ENCODE peak calls at places on chromosomes 5 and 9, in eight cellular contexts. B, Z, O, E, U, L, D and K are unnamed samples.

GRCh38 chr5:150538007-150538917 is 30.3 kb downstream of the NDST1 start:
- DNase-seq in E (no peak), Z (no peak), B (peak; percentile 76), U (no peak), L (no peak), D (peak; percentile 44), O (no peak), K (peak; percentile 70)

GRCh38 chr5:179120421-179120861 is 60.3 kb downstream of the ZNF354C start:
- DNase-seq in L (peak; percentile 52), E (no peak), D (no peak), O (no peak), Z (no peak), U (no peak), B (no peak), K (no peak)

GRCh38 chr5:151686673-151687378 is at the start of gene SPARC:
- DNase-seq in O (peak; percentile 53), U (peak; percentile 78), B (peak; percentile 97), L (peak; percentile 72), E (no peak), Z (no peak), D (peak; percentile 94), K (peak; percentile 80)

GRCh38 chr9:97751510-97751909 is 54.4 kb upstream of the XPA start:
- DNase-seq in O (no peak), E (no peak), Z (no peak), L (no peak), D (no peak), U (no peak), B (no peak), K (no peak)

GRCh38 chr5:52844885-52845284 is 57.2 kb downstream of the ITGA1 start:
- DNase-seq in D (peak; percentile 63), L (no peak), U (no peak), B (peak; percentile 57), O (no peak), E (no peak), Z (no peak), K (no peak)

GRCh38 chr5:94830520-94830919 is 212.1 kb downstream of the SLF1 start:
- DNase-seq in Z (no peak), B (no peak), D (no peak), U (peak; percentile 14), E (peak; percentile 8), O (no peak), L (no peak), K (peak; percentile 5)

GRCh38 chr9:81634915-81635516 is 54.3 kb downstream of the TLE1 start:
- DNase-seq in L (no peak), Z (no peak), E (no peak), U (no peak), D (no peak), B (peak; percentile 64), O (no peak), K (no peak)

GRCh38 chr5:37840036-37840909 is at the start of gene GDNF:
- DNase-seq in O (peak; percentile 49), U (peak; percentile 28), B (peak; percentile 76), L (peak; percentile 61), D (peak; percentile 62), E (no peak), Z (no peak), K (peak; percentile 58)

GRCh38 chr5:9888517-9888916 is 258.4 kb upstream of the TAS2R1 start:
- DNase-seq in Z (no peak), E (no peak), U (no peak), L (no peak), D (peak; percentile 72), O (no peak), B (peak; percentile 87), K (peak; percentile 43)

GRCh38 chr9:122122903-122123632 is 30.0 kb upstream of the TTLL11 start:
- DNase-seq in O (peak; percentile 86), B (peak; percentile 39), L (peak; percentile 78), E (peak; percentile 59), U (peak; percentile 72), D (peak; percentile 67), Z (peak; percentile 56), K (peak; percentile 47)

GRCh38 chr5:126053630-126054029 is 369.6 kb upstream of the GRAMD2B start:
- DNase-seq in E (no peak), O (no peak), U (no peak), Z (no peak), D (no peak), B (no peak), L (no peak), K (no peak)

GRCh38 chr9:135087489-135087791 is at the start of gene OLFM1:
- DNase-seq in Z (no peak), B (peak; percentile 58), D (peak; percentile 16), E (peak; percentile 38), L (peak; percentile 89), O (peak; percentile 83), U (peak; percentile 9), K (peak; percentile 51)

GRCh38 chr9:38641985-38642864 is 21.8 kb upstream of the ANKRD18A start:
- DNase-seq in E (peak; percentile 59), Z (no peak), U (peak; percentile 58), D (peak; percentile 72), B (peak; percentile 36), L (no peak), O (peak; percentile 28), K (peak; percentile 34)

GRCh38 chr9:118992813-118993747 is 376.2 kb downstream of the BRINP1 start:
- DNase-seq in U (no peak), O (no peak), Z (no peak), D (no peak), E (no peak), L (no peak), B (peak; percentile 52), K (peak; percentile 42)

GRCh38 chr9:133141833-133142594 is 21.0 kb upstream of the RALGDS start:
- DNase-seq in E (no peak), O (no peak), U (peak; percentile 87), L (peak; percentile 74), Z (no peak), D (no peak), B (no peak), K (no peak)

GRCh38 chr5:138953370-138954256 is 78.5 kb upstream of the LRRTM2 start:
- DNase-seq in E (no peak), L (peak; percentile 88), D (peak; percentile 57), O (no peak), Z (no peak), U (no peak), B (peak; percentile 72), K (no peak)

GRCh38 chr5:137695651-137696428 is 40.0 kb downstream of the KLHL3 start:
- DNase-seq in D (no peak), B (no peak), E (no peak), Z (no peak), L (no peak), U (no peak), O (peak; percentile 70), K (no peak)

DNA sequence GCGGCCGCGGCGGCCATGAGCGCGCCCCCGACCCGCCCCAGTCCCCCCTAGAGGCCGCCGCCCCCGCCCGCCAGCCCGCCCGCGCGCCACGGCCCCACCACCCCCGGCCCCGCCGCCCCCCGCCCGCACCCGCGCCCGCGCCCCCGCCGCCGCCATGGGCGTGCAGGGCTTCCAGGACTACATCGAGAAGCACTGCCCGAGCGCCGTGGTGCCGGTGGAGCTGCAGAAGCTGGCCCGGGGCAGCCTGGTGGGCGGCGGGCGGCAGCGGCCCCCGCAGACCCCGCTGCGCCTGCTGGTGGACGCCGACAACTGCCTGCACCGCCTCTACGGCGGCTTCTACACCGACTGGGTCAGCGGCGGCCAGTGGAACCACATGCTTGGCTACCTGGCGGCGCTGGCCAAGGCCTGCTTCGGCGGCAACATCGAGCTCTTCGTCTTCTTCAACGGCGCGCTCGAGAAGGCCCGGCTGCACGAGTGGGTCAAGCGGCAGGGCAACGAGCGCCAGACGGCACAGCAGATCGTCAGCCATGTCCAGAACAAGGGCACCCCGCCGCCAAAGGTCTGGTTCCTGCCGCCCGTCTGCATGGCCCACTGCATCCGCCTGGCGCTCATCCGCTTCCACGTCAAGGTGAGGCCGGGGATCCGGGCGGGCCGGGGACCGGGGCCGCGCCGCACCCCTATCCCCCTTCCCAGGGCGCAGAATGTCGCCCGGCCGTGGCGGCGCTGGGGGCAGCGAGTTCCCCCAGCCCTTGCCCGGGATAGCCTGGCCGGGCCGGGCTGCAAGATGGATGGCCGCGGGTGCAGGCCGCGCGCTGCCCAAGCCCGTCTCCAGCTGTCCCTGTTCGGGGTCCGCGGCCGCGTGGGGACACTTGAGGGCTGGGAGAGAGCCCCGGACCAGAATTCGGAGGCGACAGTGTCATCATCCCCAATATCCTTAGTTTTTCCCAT is 551 bp downstream of the FAM120A start:
- DNase-seq in L (peak; percentile 81), Z (peak; percentile 40), D (peak; percentile 37), B (peak; percentile 61), O (peak; percentile 58), E (no peak), U (peak; percentile 67), K (peak; percentile 52)
- TF ChIP-seq CTCF in L (no peak), Z (no peak), D (peak; percentile 12), B (no peak), O (no peak), E (no peak), U (peak; percentile 4), K (no peak)

GRCh38 chr9:138100711-138101349 is 223.2 kb downstream of the CACNA1B start:
- DNase-seq in L (peak; percentile 58), D (no peak), Z (no peak), B (no peak), E (no peak), O (peak; percentile 46), U (peak; percentile 15), K (no peak)
- TF ChIP-seq CTCF in L (peak; percentile 8), D (no peak), Z (no peak), B (no peak), E (peak; percentile 24), O (peak; percentile 58), U (peak; percentile 33), K (no peak)

DNA sequence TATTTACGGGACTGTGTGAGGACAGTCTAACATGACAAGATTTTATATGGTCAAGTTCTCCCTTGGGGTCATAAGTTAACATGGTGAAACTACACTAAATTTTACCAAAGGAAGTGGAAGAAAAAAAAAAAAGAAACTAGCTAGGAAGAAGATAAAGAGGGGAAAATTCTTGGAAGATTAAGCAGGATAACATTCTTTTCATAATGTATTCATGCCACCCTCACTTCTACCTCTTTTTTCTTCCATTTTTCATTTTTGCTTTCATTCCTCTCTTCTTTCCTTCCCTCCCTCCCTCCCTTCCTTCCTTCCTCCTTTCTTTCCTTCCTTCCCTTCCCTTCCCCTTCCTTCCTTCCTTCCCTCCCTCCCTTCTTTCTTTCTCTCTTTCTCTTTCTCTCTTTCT is 254.6 kb downstream of the RFX3 start:
- DNase-seq in E (no peak), O (no peak), D (no peak), B (no peak), Z (no peak), U (no peak), L (no peak), K (no peak)
- TF ChIP-seq CTCF in E (no peak), O (no peak), D (no peak), B (no peak), Z (no peak), U (no peak), L (no peak), K (no peak)

DNA sequence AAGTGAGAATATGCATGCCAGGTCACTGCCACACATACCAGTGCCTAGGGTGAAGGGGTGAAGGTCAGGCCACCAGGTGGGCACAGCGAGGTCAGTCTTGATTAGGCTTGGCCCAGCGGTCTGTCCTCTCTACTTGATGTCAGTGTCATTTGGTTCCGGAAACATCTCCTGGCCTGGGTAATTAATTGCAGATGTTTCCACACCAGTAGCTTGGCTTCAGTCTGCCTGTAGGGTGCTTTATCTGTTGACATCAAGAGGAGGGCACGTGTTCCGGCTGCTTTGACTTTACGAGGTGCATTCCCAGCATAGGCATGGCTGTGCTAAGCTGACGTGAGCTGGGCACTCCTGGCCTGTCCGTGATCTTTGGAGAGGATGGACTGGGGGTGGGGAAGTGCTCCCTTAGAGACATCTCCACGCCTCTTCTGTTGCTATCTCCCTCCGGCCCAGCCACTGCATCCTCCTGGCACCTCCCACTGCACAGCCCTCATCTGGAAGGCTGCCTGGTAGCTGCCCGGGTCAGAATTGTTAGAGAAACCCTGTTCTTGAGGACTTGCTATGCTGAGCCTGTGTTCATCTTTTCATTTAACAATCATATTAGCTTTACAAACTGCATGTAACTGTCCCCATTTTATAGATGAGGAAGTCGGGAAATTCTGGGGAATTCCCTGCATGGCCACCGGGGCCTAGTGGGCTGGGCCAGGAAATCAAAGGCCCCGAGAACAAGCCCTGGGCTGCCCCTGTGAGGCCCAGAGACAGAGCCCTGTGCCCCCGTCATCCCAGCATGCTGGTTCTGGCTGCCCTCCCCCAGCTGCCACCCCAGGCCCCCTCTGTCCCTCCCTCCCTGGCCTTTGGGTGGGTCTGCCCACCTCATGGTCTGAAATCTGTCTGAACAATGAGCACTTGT is 29.1 kb downstream of the JADE2 start:
- DNase-seq in U (peak; percentile 85), O (no peak), L (no peak), Z (peak; percentile 60), D (peak; percentile 64), B (peak; percentile 86), E (no peak), K (no peak)
- TF ChIP-seq CTCF in U (no peak), O (no peak), L (no peak), Z (no peak), D (no peak), B (no peak), E (no peak), K (no peak)